ENCODE peak calls at places on chromosomes 3 and 15, in seven cellular contexts. I, P, G, N, J, K and Z are unnamed samples.

GRCh38 chr3:139659511-139659910 is 18.3 kb downstream of the NMNAT3 start:
- DNase-seq in I (no peak), P (no peak), G (no peak), N (no peak), J (no peak), K (no peak), Z (no peak)

GRCh38 chr3:12424635-12425319 is 59.5 kb upstream of the TSEN2 start:
- DNase-seq in I (no peak), P (no peak), G (no peak), N (no peak), J (no peak), K (no peak), Z (no peak)

GRCh38 chr3:58861551-58861950 is 188.3 kb downstream of the CFAP20DC start:
- DNase-seq in I (no peak), P (no peak), G (no peak), N (no peak), J (no peak), K (no peak), Z (no peak)

GRCh38 chr3:181700168-181701087 is 11.3 kb upstream of the SOX2 start:
- DNase-seq in I (peak; percentile 93), P (no peak), G (no peak), N (peak; percentile 78), J (peak; percentile 94), K (peak; percentile 14), Z (no peak)

GRCh38 chr3:170178631-170179030 is 2.9 kb downstream of the PHC3 start:
- DNase-seq in I (no peak), P (no peak), G (peak; percentile 16), N (no peak), J (no peak), K (no peak), Z (no peak)

GRCh38 chr15:51736646-51737537 is 563 bp downstream of the LYSMD2 start:
- DNase-seq in I (peak; percentile 82), P (no peak), G (no peak), N (peak; percentile 27), J (peak; percentile 47), K (peak; percentile 51), Z (no peak)

GRCh38 chr3:149487598-149488197 is 13.2 kb downstream of the TM4SF4 start:
- DNase-seq in I (peak; percentile 13), P (no peak), G (no peak), N (no peak), J (no peak), K (peak; percentile 54), Z (no peak)

GRCh38 chr3:50525987-50526386 is 22.6 kb upstream of the CACNA2D2 start:
- DNase-seq in I (no peak), P (no peak), G (peak; percentile 15), N (peak; percentile 58), J (no peak), K (no peak), Z (no peak)

GRCh38 chr3:100463002-100463401 is 29.4 kb upstream of the TMEM45A start:
- DNase-seq in I (peak; percentile 54), P (no peak), G (no peak), N (peak; percentile 86), J (peak; percentile 61), K (peak; percentile 44), Z (peak; percentile 38)

GRCh38 chr3:45123841-45124269 is 22.3 kb downstream of the CDCP1 start:
- DNase-seq in I (no peak), P (no peak), G (no peak), N (peak; percentile 95), J (no peak), K (no peak), Z (no peak)

GRCh38 chr3:45915518-45916231 is 27.6 kb upstream of the CXCR6 start:
- DNase-seq in I (no peak), P (no peak), G (peak; percentile 68), N (peak; percentile 79), J (no peak), K (no peak), Z (no peak)

GRCh38 chr3:63192248-63192647 is 85.9 kb upstream of the SYNPR start:
- DNase-seq in I (no peak), P (no peak), G (no peak), N (no peak), J (no peak), K (no peak), Z (no peak)